ENCODE peak calls at places on chromosomes 2 and 18, in five cellular contexts. One of them, this sample, is unnamed.

GRCh38 chr2:213238753-213239591 is 45.3 kb upstream of the SPAG16 start:
- DNase-seq in uterus: no peak
- DNase-seq in mucosa of descending colon: no peak
- DNase-seq in Karpas-422: no peak
- DNase-seq in tibial artery: peak; percentile 34
- DNase-seq in this sample: no peak

GRCh38 chr2:167114018-167114417 is 225.7 kb downstream of the XIRP2 start:
- DNase-seq in mucosa of descending colon: no peak
- DNase-seq in uterus: no peak
- DNase-seq in tibial artery: no peak
- DNase-seq in Karpas-422: no peak
- DNase-seq in this sample: no peak

GRCh38 chr18:9082763-9083510 is 19.6 kb upstream of the NDUFV2 start:
- DNase-seq in Karpas-422: peak; percentile 63
- DNase-seq in mucosa of descending colon: no peak
- DNase-seq in tibial artery: no peak
- DNase-seq in uterus: no peak
- DNase-seq in this sample: peak; percentile 38

GRCh38 chr2:26000561-26001211 is 18.4 kb upstream of the KIF3C start:
- DNase-seq in mucosa of descending colon: no peak
- DNase-seq in uterus: no peak
- DNase-seq in Karpas-422: no peak
- DNase-seq in tibial artery: peak; percentile 42
- DNase-seq in this sample: no peak

GRCh38 chr2:149743842-149744468 is 156.4 kb upstream of the MMADHC start:
- DNase-seq in uterus: no peak
- DNase-seq in Karpas-422: no peak
- DNase-seq in tibial artery: no peak
- DNase-seq in mucosa of descending colon: no peak
- DNase-seq in this sample: no peak

GRCh38 chr2:165698621-165698946 is 95.5 kb downstream of the GALNT3 start:
- DNase-seq in uterus: no peak
- DNase-seq in Karpas-422: peak; percentile 86
- DNase-seq in tibial artery: peak; percentile 32
- DNase-seq in mucosa of descending colon: no peak
- DNase-seq in this sample: peak; percentile 66

GRCh38 chr18:75204978-75205759 is 3.8 kb downstream of the PTGR3 start:
- DNase-seq in tibial artery: no peak
- DNase-seq in Karpas-422: no peak
- DNase-seq in uterus: no peak
- DNase-seq in mucosa of descending colon: peak; percentile 41
- DNase-seq in this sample: no peak

GRCh38 chr2:215277942-215278341 is 33.9 kb upstream of the ATIC start:
- DNase-seq in Karpas-422: no peak
- DNase-seq in uterus: no peak
- DNase-seq in mucosa of descending colon: no peak
- DNase-seq in tibial artery: no peak
- DNase-seq in this sample: no peak

GRCh38 chr2:217484046-217484445 is 518.7 kb downstream of the TNS1 start:
- DNase-seq in tibial artery: no peak
- DNase-seq in mucosa of descending colon: no peak
- DNase-seq in uterus: no peak
- DNase-seq in Karpas-422: no peak
- DNase-seq in this sample: no peak

GRCh38 chr2:43078781-43079755 is 147.3 kb downstream of the ZFP36L2 start:
- DNase-seq in mucosa of descending colon: no peak
- DNase-seq in uterus: no peak
- DNase-seq in tibial artery: no peak
- DNase-seq in Karpas-422: no peak
- DNase-seq in this sample: no peak

GRCh38 chr18:58398648-58399398 is 230.1 kb downstream of the ALPK2 start:
- DNase-seq in Karpas-422: no peak
- DNase-seq in tibial artery: no peak
- DNase-seq in uterus: no peak
- DNase-seq in mucosa of descending colon: peak; percentile 55
- DNase-seq in this sample: no peak

GRCh38 chr2:60033325-60033724 is 520.1 kb downstream of the BCL11A start:
- DNase-seq in mucosa of descending colon: no peak
- DNase-seq in tibial artery: no peak
- DNase-seq in uterus: no peak
- DNase-seq in Karpas-422: no peak
- DNase-seq in this sample: no peak

GRCh38 chr2:45944075-45944474 is 292.6 kb downstream of the PRKCE start:
- DNase-seq in Karpas-422: no peak
- DNase-seq in tibial artery: no peak
- DNase-seq in uterus: no peak
- DNase-seq in mucosa of descending colon: no peak
- DNase-seq in this sample: no peak

GRCh38 chr2:61450144-61450543 is 20.7 kb downstream of the USP34 start:
- DNase-seq in uterus: no peak
- DNase-seq in tibial artery: no peak
- DNase-seq in Karpas-422: peak; percentile 61
- DNase-seq in mucosa of descending colon: no peak
- DNase-seq in this sample: no peak

GRCh38 chr2:233938676-233939370 is 21.6 kb downstream of the TRPM8 start:
- DNase-seq in tibial artery: no peak
- DNase-seq in uterus: no peak
- DNase-seq in Karpas-422: no peak
- DNase-seq in mucosa of descending colon: peak; percentile 39
- DNase-seq in this sample: no peak

GRCh38 chr2:82344670-82345069 is 2040.1 kb upstream of the LRRTM1 start:
- DNase-seq in uterus: no peak
- DNase-seq in Karpas-422: no peak
- DNase-seq in tibial artery: no peak
- DNase-seq in mucosa of descending colon: no peak
- DNase-seq in this sample: no peak

GRCh38 chr2:119338826-119339561 is 27.6 kb downstream of the C2orf76 start:
- DNase-seq in mucosa of descending colon: no peak
- DNase-seq in tibial artery: peak; percentile 40
- DNase-seq in Karpas-422: no peak
- DNase-seq in uterus: no peak
- DNase-seq in this sample: peak; percentile 66

GRCh38 chr2:100834221-100834620 is 14.3 kb downstream of the NPAS2 start:
- DNase-seq in mucosa of descending colon: no peak
- DNase-seq in Karpas-422: no peak
- DNase-seq in uterus: no peak
- DNase-seq in tibial artery: no peak
- DNase-seq in this sample: no peak

GRCh38 chr18:79940814-79941472 is 10.5 kb downstream of the SLC66A2 start:
- DNase-seq in mucosa of descending colon: peak; percentile 23
- DNase-seq in uterus: no peak
- DNase-seq in tibial artery: no peak
- DNase-seq in Karpas-422: no peak
- DNase-seq in this sample: no peak

GRCh38 chr2:70133521-70134348 is 46.5 kb downstream of the PCBP1 start:
- DNase-seq in Karpas-422: peak; percentile 79
- DNase-seq in tibial artery: no peak
- DNase-seq in mucosa of descending colon: no peak
- DNase-seq in uterus: no peak
- DNase-seq in this sample: no peak

GRCh38 chr18:57737661-57738060 is 65.5 kb downstream of the ATP8B1 start:
- DNase-seq in mucosa of descending colon: peak; percentile 48
- DNase-seq in Karpas-422: no peak
- DNase-seq in tibial artery: peak; percentile 82
- DNase-seq in uterus: peak; percentile 87
- DNase-seq in this sample: no peak

GRCh38 chr2:57692395-57692794 is 354.2 kb upstream of the VRK2 start:
- DNase-seq in uterus: no peak
- DNase-seq in Karpas-422: no peak
- DNase-seq in mucosa of descending colon: no peak
- DNase-seq in tibial artery: no peak
- DNase-seq in this sample: no peak

GRCh38 chr18:60319129-60319528 is 53.4 kb downstream of the MC4R start:
- DNase-seq in Karpas-422: no peak
- DNase-seq in tibial artery: no peak
- DNase-seq in uterus: no peak
- DNase-seq in mucosa of descending colon: no peak
- DNase-seq in this sample: no peak

GRCh38 chr18:49521251-49521650 is 34.2 kb upstream of the C18orf32 start:
- DNase-seq in Karpas-422: no peak
- DNase-seq in mucosa of descending colon: no peak
- DNase-seq in tibial artery: no peak
- DNase-seq in uterus: no peak
- DNase-seq in this sample: no peak

GRCh38 chr18:27746241-27746640 is 430.7 kb downstream of the CDH2 start:
- DNase-seq in Karpas-422: no peak
- DNase-seq in mucosa of descending colon: no peak
- DNase-seq in uterus: no peak
- DNase-seq in tibial artery: no peak
- DNase-seq in this sample: no peak

GRCh38 chr2:47070920-47071824 is 83.9 kb downstream of the STPG4 start:
- DNase-seq in tibial artery: peak; percentile 89
- DNase-seq in mucosa of descending colon: no peak
- DNase-seq in uterus: peak; percentile 72
- DNase-seq in Karpas-422: no peak
- DNase-seq in this sample: peak; percentile 15

GRCh38 chr2:150225030-150225429 is 262.4 kb downstream of the RND3 start:
- DNase-seq in mucosa of descending colon: no peak
- DNase-seq in uterus: no peak
- DNase-seq in tibial artery: no peak
- DNase-seq in Karpas-422: no peak
- DNase-seq in this sample: no peak

GRCh38 chr18:47997338-47997780 is 66.9 kb upstream of the SMAD2 start:
- DNase-seq in Karpas-422: peak; percentile 88
- DNase-seq in tibial artery: no peak
- DNase-seq in mucosa of descending colon: no peak
- DNase-seq in uterus: no peak
- DNase-seq in this sample: peak; percentile 6

GRCh38 chr2:66470199-66470598 is 35.3 kb downstream of the MEIS1 start:
- DNase-seq in uterus: no peak
- DNase-seq in Karpas-422: peak; percentile 64
- DNase-seq in mucosa of descending colon: no peak
- DNase-seq in tibial artery: no peak
- DNase-seq in this sample: no peak

DNA sequence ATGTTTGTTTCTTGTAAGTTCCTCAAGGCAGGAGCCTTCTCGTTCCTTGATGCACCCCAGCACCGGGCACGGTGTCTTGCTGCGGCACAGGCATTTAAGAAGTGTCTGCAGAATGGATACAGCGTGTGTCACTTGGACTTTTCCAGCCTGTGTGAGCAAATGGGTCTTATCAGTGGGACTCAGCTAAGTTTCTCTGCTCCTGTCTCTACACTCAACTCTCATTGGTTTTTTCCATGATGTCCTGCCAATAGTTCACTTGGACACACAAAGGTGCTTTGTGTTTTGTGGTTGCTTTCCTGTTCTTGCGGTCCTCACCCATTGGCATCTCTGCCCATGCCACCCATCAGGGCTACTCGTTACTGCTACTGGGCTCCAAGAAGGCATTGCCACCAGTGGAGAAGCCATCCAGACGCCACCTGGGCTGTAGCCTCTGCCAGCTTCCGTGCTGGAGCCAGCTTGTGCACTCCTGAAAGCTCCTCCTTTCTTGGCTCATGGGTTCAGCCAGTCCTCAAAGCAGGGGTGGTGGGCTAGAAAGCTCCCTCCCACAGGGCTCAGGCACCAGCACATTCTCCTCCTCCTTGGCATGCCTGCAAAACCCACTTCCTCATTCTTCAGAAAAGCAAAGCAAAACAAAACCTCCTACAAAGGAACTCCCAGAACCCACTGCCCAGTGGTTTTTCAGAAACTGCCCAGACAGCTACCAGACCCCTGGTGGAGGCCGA is 41.4 kb downstream of the IL1R2 start:
- DNase-seq in mucosa of descending colon: peak; percentile 39
- DNase-seq in Karpas-422: no peak
- DNase-seq in tibial artery: peak; percentile 67
- DNase-seq in uterus: peak; percentile 37
- DNase-seq in this sample: no peak
- H3K4me1 ChIP-seq in mucosa of descending colon: no peaks in the 10 kb centered on the region
- H3K4me1 ChIP-seq in Karpas-422: no peaks in the 10 kb centered on the region
- H3K4me1 ChIP-seq in tibial artery: no peaks in the 10 kb centered on the region
- H3K4me1 ChIP-seq in uterus: peaks cover 4% of the 10 kb centered on the region
- H3K4me1 ChIP-seq in this sample: no peaks in the 10 kb centered on the region

GRCh38 chr2:160731856-160732255 is 238.2 kb upstream of the RBMS1 start:
- DNase-seq in Karpas-422: no peak
- DNase-seq in tibial artery: no peak
- DNase-seq in uterus: no peak
- DNase-seq in mucosa of descending colon: no peak
- DNase-seq in this sample: no peak
- H3K4me1 ChIP-seq in Karpas-422: no peaks in the 10 kb centered on the region
- H3K4me1 ChIP-seq in tibial artery: no peaks in the 10 kb centered on the region
- H3K4me1 ChIP-seq in uterus: no peaks in the 10 kb centered on the region
- H3K4me1 ChIP-seq in mucosa of descending colon: no peaks in the 10 kb centered on the region
- H3K4me1 ChIP-seq in this sample: no peaks in the 10 kb centered on the region

GRCh38 chr2:239264838-239265651 is 135.8 kb downstream of the HDAC4 start:
- DNase-seq in tibial artery: no peak
- DNase-seq in mucosa of descending colon: peak; percentile 64
- DNase-seq in Karpas-422: no peak
- DNase-seq in uterus: no peak
- DNase-seq in this sample: peak; percentile 38

GRCh38 chr2:239266779-239267410 is 133.9 kb downstream of the HDAC4 start:
- DNase-seq in mucosa of descending colon: peak; percentile 48
- DNase-seq in tibial artery: no peak
- DNase-seq in uterus: no peak
- DNase-seq in Karpas-422: no peak
- DNase-seq in this sample: peak; percentile 12

GRCh38 chr2:239267411-239267941 is 133.3 kb downstream of the HDAC4 start:
- DNase-seq in mucosa of descending colon: peak; percentile 84
- DNase-seq in tibial artery: peak; percentile 82
- DNase-seq in Karpas-422: peak; percentile 89
- DNase-seq in uterus: no peak
- DNase-seq in this sample: peak; percentile 91

GRCh38 chr2:239265681-239266435 is 135.0 kb downstream of the HDAC4 start:
- DNase-seq in Karpas-422: no peak
- DNase-seq in mucosa of descending colon: peak; percentile 53
- DNase-seq in tibial artery: no peak
- DNase-seq in uterus: no peak
- DNase-seq in this sample: no peak

GRCh38 chr2:239266436-239266770 is 134.4 kb downstream of the HDAC4 start:
- DNase-seq in mucosa of descending colon: no peak
- DNase-seq in Karpas-422: no peak
- DNase-seq in uterus: no peak
- DNase-seq in tibial artery: no peak
- DNase-seq in this sample: no peak
- H3K4me1 ChIP-seq in mucosa of descending colon: peaks cover 48% of the 10 kb centered on the region
- H3K4me1 ChIP-seq in Karpas-422: peaks cover 21% of the 10 kb centered on the region
- H3K4me1 ChIP-seq in uterus: peaks cover 3% of the 10 kb centered on the region
- H3K4me1 ChIP-seq in tibial artery: no peaks in the 10 kb centered on the region
- H3K4me1 ChIP-seq in this sample: peaks cover 35% of the 10 kb centered on the region

GRCh38 chr2:39492701-39493100 is 55.6 kb upstream of the MAP4K3 start:
- DNase-seq in mucosa of descending colon: no peak
- DNase-seq in uterus: no peak
- DNase-seq in Karpas-422: no peak
- DNase-seq in tibial artery: no peak
- DNase-seq in this sample: no peak

GRCh38 chr2:39499336-39499735 is 62.3 kb upstream of the MAP4K3 start:
- DNase-seq in mucosa of descending colon: no peak
- DNase-seq in tibial artery: no peak
- DNase-seq in uterus: no peak
- DNase-seq in Karpas-422: no peak
- DNase-seq in this sample: no peak

GRCh38 chr2:39501412-39501811 is 64.3 kb upstream of the MAP4K3 start:
- DNase-seq in Karpas-422: no peak
- DNase-seq in mucosa of descending colon: no peak
- DNase-seq in tibial artery: no peak
- DNase-seq in uterus: no peak
- DNase-seq in this sample: no peak

GRCh38 chr2:39494784-39495251 is 57.7 kb upstream of the MAP4K3 start:
- DNase-seq in tibial artery: no peak
- DNase-seq in mucosa of descending colon: no peak
- DNase-seq in uterus: peak; percentile 59
- DNase-seq in Karpas-422: peak; percentile 54
- DNase-seq in this sample: no peak

GRCh38 chr2:39497077-39497867 is 60.2 kb upstream of the MAP4K3 start:
- DNase-seq in mucosa of descending colon: no peak
- DNase-seq in tibial artery: no peak
- DNase-seq in uterus: peak; percentile 40
- DNase-seq in Karpas-422: no peak
- DNase-seq in this sample: no peak
- H3K4me1 ChIP-seq in mucosa of descending colon: no peaks in the 10 kb centered on the region
- H3K4me1 ChIP-seq in tibial artery: no peaks in the 10 kb centered on the region
- H3K4me1 ChIP-seq in uterus: no peaks in the 10 kb centered on the region
- H3K4me1 ChIP-seq in Karpas-422: peaks cover 31% of the 10 kb centered on the region
- H3K4me1 ChIP-seq in this sample: peaks cover 61% of the 10 kb centered on the region

This sample was measured in OCI-LY7.